ENCODE peak calls at places on chromosomes 6 and 20, in eight cellular contexts. One of them, this sample, is unnamed.

GRCh38 chr6:44735631-44735963 is 348.1 kb downstream of the CDC5L start:
- DNase-seq in activated naive CD8-positive, alpha-beta T cell treated with anti-CD3 and anti-CD28 coated beads for 36 hours: peak
- DNase-seq in NCI-H510A treated with DMSO at 0.1 percent for 48 hours: no peak
- DNase-seq in NCI-H1694 treated with DMSO at 0.1 percent for 48 hours: no peak
- DNase-seq in AG10803: peak
- DNase-seq in NCI-H345: no peak
- DNase-seq in small intestine: no peak
- DNase-seq in NCI-H146: no peak
- DNase-seq in this sample: peak

GRCh38 chr20:62768815-62769287 is 27.4 kb upstream of the MRGBP start:
- DNase-seq in NCI-H345: no peak
- DNase-seq in NCI-H1694 treated with DMSO at 0.1 percent for 48 hours: no peak
- DNase-seq in NCI-H510A treated with DMSO at 0.1 percent for 48 hours: no peak
- DNase-seq in activated naive CD8-positive, alpha-beta T cell treated with anti-CD3 and anti-CD28 coated beads for 36 hours: no peak
- DNase-seq in small intestine: peak
- DNase-seq in NCI-H146: no peak
- DNase-seq in AG10803: peak
- DNase-seq in this sample: no peak

GRCh38 chr6:46948699-46949098 is 27.0 kb upstream of the ADGRF5 start:
- DNase-seq in AG10803: no peak
- DNase-seq in activated naive CD8-positive, alpha-beta T cell treated with anti-CD3 and anti-CD28 coated beads for 36 hours: no peak
- DNase-seq in small intestine: no peak
- DNase-seq in NCI-H1694 treated with DMSO at 0.1 percent for 48 hours: no peak
- DNase-seq in NCI-H345: no peak
- DNase-seq in NCI-H146: no peak
- DNase-seq in NCI-H510A treated with DMSO at 0.1 percent for 48 hours: no peak
- DNase-seq in this sample: no peak

GRCh38 chr20:36305602-36306556 is at the start of gene DLGAP4:
- DNase-seq in NCI-H510A treated with DMSO at 0.1 percent for 48 hours: no peak
- DNase-seq in NCI-H345: no peak
- DNase-seq in NCI-H1694 treated with DMSO at 0.1 percent for 48 hours: no peak
- DNase-seq in NCI-H146: peak
- DNase-seq in AG10803: no peak
- DNase-seq in small intestine: no peak
- DNase-seq in activated naive CD8-positive, alpha-beta T cell treated with anti-CD3 and anti-CD28 coated beads for 36 hours: no peak
- DNase-seq in this sample: no peak

GRCh38 chr6:44858998-44859397 is 469.1 kb upstream of the RUNX2 start:
- DNase-seq in NCI-H510A treated with DMSO at 0.1 percent for 48 hours: no peak
- DNase-seq in small intestine: no peak
- DNase-seq in NCI-H345: no peak
- DNase-seq in NCI-H146: no peak
- DNase-seq in AG10803: peak
- DNase-seq in NCI-H1694 treated with DMSO at 0.1 percent for 48 hours: no peak
- DNase-seq in activated naive CD8-positive, alpha-beta T cell treated with anti-CD3 and anti-CD28 coated beads for 36 hours: no peak
- DNase-seq in this sample: no peak

GRCh38 chr6:15715060-15715459 is 52.2 kb upstream of the DTNBP1 start:
- DNase-seq in NCI-H146: no peak
- DNase-seq in NCI-H510A treated with DMSO at 0.1 percent for 48 hours: no peak
- DNase-seq in AG10803: peak
- DNase-seq in NCI-H1694 treated with DMSO at 0.1 percent for 48 hours: no peak
- DNase-seq in small intestine: no peak
- DNase-seq in NCI-H345: no peak
- DNase-seq in activated naive CD8-positive, alpha-beta T cell treated with anti-CD3 and anti-CD28 coated beads for 36 hours: peak
- DNase-seq in this sample: no peak

GRCh38 chr6:143545165-143545564 is 33.6 kb upstream of the FUCA2 start:
- DNase-seq in AG10803: no peak
- DNase-seq in NCI-H510A treated with DMSO at 0.1 percent for 48 hours: no peak
- DNase-seq in NCI-H146: no peak
- DNase-seq in NCI-H345: no peak
- DNase-seq in small intestine: no peak
- DNase-seq in NCI-H1694 treated with DMSO at 0.1 percent for 48 hours: no peak
- DNase-seq in activated naive CD8-positive, alpha-beta T cell treated with anti-CD3 and anti-CD28 coated beads for 36 hours: no peak
- DNase-seq in this sample: no peak

GRCh38 chr6:52557389-52558265 is 19.2 kb downstream of the TRAM2 start:
- DNase-seq in NCI-H146: no peak
- DNase-seq in NCI-H345: no peak
- DNase-seq in activated naive CD8-positive, alpha-beta T cell treated with anti-CD3 and anti-CD28 coated beads for 36 hours: no peak
- DNase-seq in NCI-H510A treated with DMSO at 0.1 percent for 48 hours: no peak
- DNase-seq in NCI-H1694 treated with DMSO at 0.1 percent for 48 hours: no peak
- DNase-seq in AG10803: no peak
- DNase-seq in small intestine: no peak
- DNase-seq in this sample: no peak

GRCh38 chr6:75349262-75349984 is 64.8 kb upstream of the TMEM30A start:
- DNase-seq in activated naive CD8-positive, alpha-beta T cell treated with anti-CD3 and anti-CD28 coated beads for 36 hours: peak
- DNase-seq in NCI-H146: peak
- DNase-seq in NCI-H345: peak
- DNase-seq in small intestine: no peak
- DNase-seq in NCI-H510A treated with DMSO at 0.1 percent for 48 hours: peak
- DNase-seq in AG10803: no peak
- DNase-seq in NCI-H1694 treated with DMSO at 0.1 percent for 48 hours: no peak
- DNase-seq in this sample: no peak

GRCh38 chr6:15062311-15063252 is 183.3 kb upstream of the JARID2 start:
- DNase-seq in NCI-H146: no peak
- DNase-seq in activated naive CD8-positive, alpha-beta T cell treated with anti-CD3 and anti-CD28 coated beads for 36 hours: no peak
- DNase-seq in NCI-H345: no peak
- DNase-seq in NCI-H1694 treated with DMSO at 0.1 percent for 48 hours: peak
- DNase-seq in small intestine: no peak
- DNase-seq in NCI-H510A treated with DMSO at 0.1 percent for 48 hours: no peak
- DNase-seq in AG10803: peak
- DNase-seq in this sample: no peak

GRCh38 chr20:56411759-56412472 is at the start of gene CASS4:
- DNase-seq in AG10803: peak
- DNase-seq in small intestine: peak
- DNase-seq in NCI-H1694 treated with DMSO at 0.1 percent for 48 hours: no peak
- DNase-seq in activated naive CD8-positive, alpha-beta T cell treated with anti-CD3 and anti-CD28 coated beads for 36 hours: no peak
- DNase-seq in NCI-H146: no peak
- DNase-seq in NCI-H510A treated with DMSO at 0.1 percent for 48 hours: no peak
- DNase-seq in NCI-H345: no peak
- DNase-seq in this sample: peak

GRCh38 chr20:46145646-46146045 is 27.5 kb downstream of the CD40 start:
- DNase-seq in activated naive CD8-positive, alpha-beta T cell treated with anti-CD3 and anti-CD28 coated beads for 36 hours: no peak
- DNase-seq in NCI-H345: no peak
- DNase-seq in NCI-H510A treated with DMSO at 0.1 percent for 48 hours: no peak
- DNase-seq in NCI-H1694 treated with DMSO at 0.1 percent for 48 hours: peak
- DNase-seq in small intestine: no peak
- DNase-seq in NCI-H146: peak
- DNase-seq in AG10803: no peak
- DNase-seq in this sample: no peak

GRCh38 chr6:127586372-127586771 is 9.4 kb downstream of the C6orf58 start:
- DNase-seq in NCI-H345: peak
- DNase-seq in small intestine: peak
- DNase-seq in NCI-H510A treated with DMSO at 0.1 percent for 48 hours: no peak
- DNase-seq in activated naive CD8-positive, alpha-beta T cell treated with anti-CD3 and anti-CD28 coated beads for 36 hours: no peak
- DNase-seq in AG10803: no peak
- DNase-seq in NCI-H1694 treated with DMSO at 0.1 percent for 48 hours: no peak
- DNase-seq in NCI-H146: no peak
- DNase-seq in this sample: no peak

GRCh38 chr6:29995346-29995777 is 53.0 kb downstream of the HLA-A start:
- DNase-seq in NCI-H345: no peak
- DNase-seq in small intestine: no peak
- DNase-seq in NCI-H146: no peak
- DNase-seq in NCI-H1694 treated with DMSO at 0.1 percent for 48 hours: no peak
- DNase-seq in activated naive CD8-positive, alpha-beta T cell treated with anti-CD3 and anti-CD28 coated beads for 36 hours: no peak
- DNase-seq in AG10803: peak
- DNase-seq in NCI-H510A treated with DMSO at 0.1 percent for 48 hours: no peak
- DNase-seq in this sample: no peak

GRCh38 chr20:376750-377149 is 3.8 kb upstream of the TRIB3 start:
- DNase-seq in NCI-H146: no peak
- DNase-seq in NCI-H1694 treated with DMSO at 0.1 percent for 48 hours: no peak
- DNase-seq in NCI-H345: no peak
- DNase-seq in AG10803: no peak
- DNase-seq in activated naive CD8-positive, alpha-beta T cell treated with anti-CD3 and anti-CD28 coated beads for 36 hours: no peak
- DNase-seq in NCI-H510A treated with DMSO at 0.1 percent for 48 hours: no peak
- DNase-seq in small intestine: no peak
- DNase-seq in this sample: no peak

GRCh38 chr6:110813813-110814487 is 1.3 kb downstream of the CDK19 start:
- DNase-seq in AG10803: peak
- DNase-seq in activated naive CD8-positive, alpha-beta T cell treated with anti-CD3 and anti-CD28 coated beads for 36 hours: no peak
- DNase-seq in small intestine: peak
- DNase-seq in NCI-H146: peak
- DNase-seq in NCI-H1694 treated with DMSO at 0.1 percent for 48 hours: no peak
- DNase-seq in NCI-H510A treated with DMSO at 0.1 percent for 48 hours: no peak
- DNase-seq in NCI-H345: no peak
- DNase-seq in this sample: no peak

GRCh38 chr6:134267917-134268361 is 50.0 kb downstream of the SGK1 start:
- DNase-seq in NCI-H510A treated with DMSO at 0.1 percent for 48 hours: peak
- DNase-seq in NCI-H146: no peak
- DNase-seq in NCI-H345: peak
- DNase-seq in AG10803: no peak
- DNase-seq in NCI-H1694 treated with DMSO at 0.1 percent for 48 hours: no peak
- DNase-seq in activated naive CD8-positive, alpha-beta T cell treated with anti-CD3 and anti-CD28 coated beads for 36 hours: no peak
- DNase-seq in small intestine: no peak
- DNase-seq in this sample: no peak

GRCh38 chr6:66289889-66290288 is 582.9 kb upstream of the EYS start:
- DNase-seq in AG10803: no peak
- DNase-seq in NCI-H345: no peak
- DNase-seq in NCI-H1694 treated with DMSO at 0.1 percent for 48 hours: no peak
- DNase-seq in small intestine: no peak
- DNase-seq in NCI-H146: no peak
- DNase-seq in activated naive CD8-positive, alpha-beta T cell treated with anti-CD3 and anti-CD28 coated beads for 36 hours: no peak
- DNase-seq in NCI-H510A treated with DMSO at 0.1 percent for 48 hours: no peak
- DNase-seq in this sample: no peak

GRCh38 chr6:68967549-68968300 is 332.6 kb downstream of the ADGRB3 start:
- DNase-seq in AG10803: peak
- DNase-seq in small intestine: peak
- DNase-seq in NCI-H345: peak
- DNase-seq in NCI-H510A treated with DMSO at 0.1 percent for 48 hours: peak
- DNase-seq in activated naive CD8-positive, alpha-beta T cell treated with anti-CD3 and anti-CD28 coated beads for 36 hours: peak
- DNase-seq in NCI-H146: peak
- DNase-seq in NCI-H1694 treated with DMSO at 0.1 percent for 48 hours: peak
- DNase-seq in this sample: peak

GRCh38 chr20:50625986-50626677 is 65.2 kb downstream of the RIPOR3 start:
- DNase-seq in NCI-H146: peak
- DNase-seq in NCI-H1694 treated with DMSO at 0.1 percent for 48 hours: peak
- DNase-seq in NCI-H345: peak
- DNase-seq in activated naive CD8-positive, alpha-beta T cell treated with anti-CD3 and anti-CD28 coated beads for 36 hours: peak
- DNase-seq in small intestine: peak
- DNase-seq in AG10803: peak
- DNase-seq in NCI-H510A treated with DMSO at 0.1 percent for 48 hours: peak
- DNase-seq in this sample: no peak

GRCh38 chr6:134352786-134353480 is 35.0 kb upstream of the SGK1 start:
- DNase-seq in activated naive CD8-positive, alpha-beta T cell treated with anti-CD3 and anti-CD28 coated beads for 36 hours: peak
- DNase-seq in small intestine: no peak
- DNase-seq in NCI-H510A treated with DMSO at 0.1 percent for 48 hours: no peak
- DNase-seq in AG10803: peak
- DNase-seq in NCI-H146: no peak
- DNase-seq in NCI-H1694 treated with DMSO at 0.1 percent for 48 hours: no peak
- DNase-seq in NCI-H345: no peak
- DNase-seq in this sample: no peak

GRCh38 chr6:11614534-11615213 is 77.1 kb downstream of the TMEM170B start:
- DNase-seq in NCI-H345: no peak
- DNase-seq in NCI-H510A treated with DMSO at 0.1 percent for 48 hours: no peak
- DNase-seq in NCI-H1694 treated with DMSO at 0.1 percent for 48 hours: no peak
- DNase-seq in activated naive CD8-positive, alpha-beta T cell treated with anti-CD3 and anti-CD28 coated beads for 36 hours: no peak
- DNase-seq in AG10803: no peak
- DNase-seq in NCI-H146: no peak
- DNase-seq in small intestine: no peak
- DNase-seq in this sample: no peak

GRCh38 chr20:15739056-15739455 is 834.2 kb downstream of the KIF16B start:
- DNase-seq in NCI-H510A treated with DMSO at 0.1 percent for 48 hours: peak
- DNase-seq in NCI-H1694 treated with DMSO at 0.1 percent for 48 hours: no peak
- DNase-seq in activated naive CD8-positive, alpha-beta T cell treated with anti-CD3 and anti-CD28 coated beads for 36 hours: no peak
- DNase-seq in small intestine: no peak
- DNase-seq in NCI-H345: no peak
- DNase-seq in NCI-H146: no peak
- DNase-seq in AG10803: no peak
- DNase-seq in this sample: no peak

GRCh38 chr6:125791151-125791819 is 525 bp downstream of the NCOA7 start:
- DNase-seq in NCI-H146: peak
- DNase-seq in activated naive CD8-positive, alpha-beta T cell treated with anti-CD3 and anti-CD28 coated beads for 36 hours: peak
- DNase-seq in NCI-H510A treated with DMSO at 0.1 percent for 48 hours: peak
- DNase-seq in small intestine: peak
- DNase-seq in NCI-H1694 treated with DMSO at 0.1 percent for 48 hours: peak
- DNase-seq in NCI-H345: peak
- DNase-seq in AG10803: peak
- DNase-seq in this sample: peak

GRCh38 chr20:49291200-49291599 is 13.3 kb upstream of the ZNFX1 start:
- DNase-seq in activated naive CD8-positive, alpha-beta T cell treated with anti-CD3 and anti-CD28 coated beads for 36 hours: no peak
- DNase-seq in small intestine: no peak
- DNase-seq in NCI-H1694 treated with DMSO at 0.1 percent for 48 hours: no peak
- DNase-seq in NCI-H345: no peak
- DNase-seq in NCI-H146: no peak
- DNase-seq in NCI-H510A treated with DMSO at 0.1 percent for 48 hours: no peak
- DNase-seq in AG10803: no peak
- DNase-seq in this sample: no peak

GRCh38 chr6:139131736-139132285 is 3.1 kb upstream of the HECA start:
- DNase-seq in NCI-H510A treated with DMSO at 0.1 percent for 48 hours: no peak
- DNase-seq in NCI-H345: no peak
- DNase-seq in AG10803: no peak
- DNase-seq in activated naive CD8-positive, alpha-beta T cell treated with anti-CD3 and anti-CD28 coated beads for 36 hours: no peak
- DNase-seq in NCI-H1694 treated with DMSO at 0.1 percent for 48 hours: no peak
- DNase-seq in small intestine: no peak
- DNase-seq in NCI-H146: no peak
- DNase-seq in this sample: no peak

GRCh38 chr6:28742668-28743270 is 181.0 kb downstream of the TRIM27 start:
- DNase-seq in activated naive CD8-positive, alpha-beta T cell treated with anti-CD3 and anti-CD28 coated beads for 36 hours: peak
- DNase-seq in NCI-H1694 treated with DMSO at 0.1 percent for 48 hours: peak
- DNase-seq in NCI-H146: peak
- DNase-seq in small intestine: no peak
- DNase-seq in NCI-H510A treated with DMSO at 0.1 percent for 48 hours: no peak
- DNase-seq in NCI-H345: no peak
- DNase-seq in AG10803: peak
- DNase-seq in this sample: no peak

GRCh38 chr6:156555117-156555516 is 222.1 kb upstream of the ARID1B start:
- DNase-seq in NCI-H1694 treated with DMSO at 0.1 percent for 48 hours: no peak
- DNase-seq in NCI-H345: no peak
- DNase-seq in activated naive CD8-positive, alpha-beta T cell treated with anti-CD3 and anti-CD28 coated beads for 36 hours: no peak
- DNase-seq in AG10803: no peak
- DNase-seq in NCI-H146: no peak
- DNase-seq in NCI-H510A treated with DMSO at 0.1 percent for 48 hours: no peak
- DNase-seq in small intestine: no peak
- DNase-seq in this sample: no peak

GRCh38 chr20:57448764-57449354 is 57.7 kb downstream of the RBM38 start:
- DNase-seq in AG10803: no peak
- DNase-seq in small intestine: no peak
- DNase-seq in NCI-H146: no peak
- DNase-seq in activated naive CD8-positive, alpha-beta T cell treated with anti-CD3 and anti-CD28 coated beads for 36 hours: no peak
- DNase-seq in NCI-H1694 treated with DMSO at 0.1 percent for 48 hours: no peak
- DNase-seq in NCI-H345: no peak
- DNase-seq in NCI-H510A treated with DMSO at 0.1 percent for 48 hours: no peak
- DNase-seq in this sample: no peak

GRCh38 chr6:56072856-56073255 is 174.5 kb downstream of the COL21A1 start:
- DNase-seq in small intestine: no peak
- DNase-seq in activated naive CD8-positive, alpha-beta T cell treated with anti-CD3 and anti-CD28 coated beads for 36 hours: no peak
- DNase-seq in AG10803: peak
- DNase-seq in NCI-H146: no peak
- DNase-seq in NCI-H1694 treated with DMSO at 0.1 percent for 48 hours: no peak
- DNase-seq in NCI-H510A treated with DMSO at 0.1 percent for 48 hours: no peak
- DNase-seq in NCI-H345: no peak
- DNase-seq in this sample: no peak

This sample was measured in GM20000.